ENCODE peak calls at places on chromosomes 5 and 9, in five cellular contexts. One of them, this sample, is unnamed.

GRCh38 chr9:97981828-97982164 is 1.3 kb upstream of the ANP32B start:
- DNase-seq in fibroblast of pulmonary artery: no peak
- DNase-seq in IMR-90: no peak
- DNase-seq in uterus: no peak
- DNase-seq in fibroblast of the aortic adventitia: no peak
- DNase-seq in this sample: peak

GRCh38 chr9:107137495-107138202 is 145.4 kb upstream of the RAD23B start:
- DNase-seq in fibroblast of pulmonary artery: peak
- DNase-seq in IMR-90: peak
- DNase-seq in uterus: no peak
- DNase-seq in fibroblast of the aortic adventitia: peak
- DNase-seq in this sample: peak

GRCh38 chr9:89902450-89902849 is 297.6 kb downstream of the GADD45G start:
- DNase-seq in fibroblast of the aortic adventitia: peak
- DNase-seq in uterus: peak
- DNase-seq in fibroblast of pulmonary artery: no peak
- DNase-seq in IMR-90: peak
- DNase-seq in this sample: no peak

GRCh38 chr5:142869883-142870282 is 99.7 kb downstream of the ARHGAP26 start:
- DNase-seq in uterus: no peak
- DNase-seq in fibroblast of the aortic adventitia: no peak
- DNase-seq in IMR-90: peak
- DNase-seq in fibroblast of pulmonary artery: no peak
- DNase-seq in this sample: peak

GRCh38 chr9:38417003-38417965 is 7.0 kb downstream of the IGFBPL1 start:
- DNase-seq in uterus: no peak
- DNase-seq in IMR-90: no peak
- DNase-seq in fibroblast of the aortic adventitia: no peak
- DNase-seq in fibroblast of pulmonary artery: no peak
- DNase-seq in this sample: peak

GRCh38 chr5:60805470-60805869 is 38.6 kb downstream of the ELOVL7 start:
- DNase-seq in uterus: no peak
- DNase-seq in fibroblast of the aortic adventitia: peak
- DNase-seq in IMR-90: no peak
- DNase-seq in fibroblast of pulmonary artery: no peak
- DNase-seq in this sample: no peak

GRCh38 chr5:16918156-16918555 is 17.9 kb downstream of the MYO10 start:
- DNase-seq in fibroblast of pulmonary artery: no peak
- DNase-seq in uterus: no peak
- DNase-seq in IMR-90: no peak
- DNase-seq in fibroblast of the aortic adventitia: no peak
- DNase-seq in this sample: no peak

GRCh38 chr9:35516481-35516880 is 26.6 kb downstream of the RUSC2 start:
- DNase-seq in IMR-90: peak
- DNase-seq in uterus: no peak
- DNase-seq in fibroblast of the aortic adventitia: peak
- DNase-seq in fibroblast of pulmonary artery: peak
- DNase-seq in this sample: peak

GRCh38 chr5:53397845-53398244 is 82.6 kb upstream of the FST start:
- DNase-seq in uterus: no peak
- DNase-seq in fibroblast of the aortic adventitia: peak
- DNase-seq in IMR-90: peak
- DNase-seq in fibroblast of pulmonary artery: peak
- DNase-seq in this sample: peak

GRCh38 chr9:130770679-130771442 is 64.2 kb upstream of the ABL1 start:
- DNase-seq in fibroblast of the aortic adventitia: peak
- DNase-seq in fibroblast of pulmonary artery: peak
- DNase-seq in uterus: no peak
- DNase-seq in IMR-90: peak
- DNase-seq in this sample: peak

GRCh38 chr9:68970150-68970549 is 43.8 kb downstream of the PRKACG start:
- DNase-seq in uterus: no peak
- DNase-seq in fibroblast of the aortic adventitia: no peak
- DNase-seq in fibroblast of pulmonary artery: no peak
- DNase-seq in IMR-90: no peak
- DNase-seq in this sample: no peak

GRCh38 chr9:125608488-125609224 is 98.4 kb downstream of the MAPKAP1 start:
- DNase-seq in IMR-90: peak
- DNase-seq in uterus: no peak
- DNase-seq in fibroblast of pulmonary artery: peak
- DNase-seq in fibroblast of the aortic adventitia: no peak
- DNase-seq in this sample: peak

GRCh38 chr9:74570879-74571512 is 73.9 kb downstream of the RORB start:
- DNase-seq in fibroblast of the aortic adventitia: peak
- DNase-seq in fibroblast of pulmonary artery: peak
- DNase-seq in IMR-90: peak
- DNase-seq in uterus: no peak
- DNase-seq in this sample: peak

GRCh38 chr9:37542895-37543294 is 33.3 kb downstream of the FBXO10 start:
- DNase-seq in IMR-90: no peak
- DNase-seq in fibroblast of the aortic adventitia: no peak
- DNase-seq in uterus: no peak
- DNase-seq in fibroblast of pulmonary artery: no peak
- DNase-seq in this sample: peak

GRCh38 chr9:133390713-133391112 is 14.5 kb downstream of the STKLD1 start:
- DNase-seq in fibroblast of the aortic adventitia: no peak
- DNase-seq in IMR-90: no peak
- DNase-seq in uterus: no peak
- DNase-seq in fibroblast of pulmonary artery: no peak
- DNase-seq in this sample: no peak

GRCh38 chr5:82922086-82922734 is 155.0 kb downstream of the TMEM167A start:
- DNase-seq in fibroblast of pulmonary artery: no peak
- DNase-seq in uterus: no peak
- DNase-seq in IMR-90: no peak
- DNase-seq in fibroblast of the aortic adventitia: no peak
- DNase-seq in this sample: no peak

GRCh38 chr5:54217826-54218503 is 92.4 kb downstream of the ARL15 start:
- DNase-seq in uterus: peak
- DNase-seq in IMR-90: peak
- DNase-seq in fibroblast of the aortic adventitia: peak
- DNase-seq in fibroblast of pulmonary artery: peak
- DNase-seq in this sample: peak

GRCh38 chr9:81690251-81690851 is 1.0 kb upstream of the TLE1 start:
- DNase-seq in uterus: peak
- DNase-seq in fibroblast of pulmonary artery: peak
- DNase-seq in fibroblast of the aortic adventitia: no peak
- DNase-seq in IMR-90: peak
- DNase-seq in this sample: no peak

GRCh38 chr9:17131494-17131893 is 3.3 kb upstream of the CNTLN start:
- DNase-seq in fibroblast of pulmonary artery: no peak
- DNase-seq in IMR-90: no peak
- DNase-seq in fibroblast of the aortic adventitia: no peak
- DNase-seq in uterus: no peak
- DNase-seq in this sample: no peak

GRCh38 chr9:132994410-132995120 is 16.1 kb downstream of the GFI1B start:
- DNase-seq in fibroblast of the aortic adventitia: peak
- DNase-seq in fibroblast of pulmonary artery: peak
- DNase-seq in IMR-90: peak
- DNase-seq in uterus: no peak
- DNase-seq in this sample: peak

GRCh38 chr9:108672475-108673065 is 183.2 kb downstream of the ACTL7B start:
- DNase-seq in fibroblast of pulmonary artery: no peak
- DNase-seq in IMR-90: no peak
- DNase-seq in uterus: no peak
- DNase-seq in fibroblast of the aortic adventitia: no peak
- DNase-seq in this sample: no peak

GRCh38 chr5:114450516-114450909 is 88.6 kb downstream of the KCNN2 start:
- DNase-seq in uterus: no peak
- DNase-seq in IMR-90: peak
- DNase-seq in fibroblast of pulmonary artery: peak
- DNase-seq in fibroblast of the aortic adventitia: peak
- DNase-seq in this sample: peak

GRCh38 chr9:127519301-127520166 is 68.2 kb downstream of the LRSAM1 start:
- DNase-seq in uterus: peak
- DNase-seq in fibroblast of the aortic adventitia: peak
- DNase-seq in IMR-90: peak
- DNase-seq in fibroblast of pulmonary artery: peak
- DNase-seq in this sample: peak

GRCh38 chr9:2109066-2109650 is 94.0 kb downstream of the SMARCA2 start:
- DNase-seq in fibroblast of the aortic adventitia: peak
- DNase-seq in uterus: no peak
- DNase-seq in IMR-90: peak
- DNase-seq in fibroblast of pulmonary artery: no peak
- DNase-seq in this sample: peak

DNA sequence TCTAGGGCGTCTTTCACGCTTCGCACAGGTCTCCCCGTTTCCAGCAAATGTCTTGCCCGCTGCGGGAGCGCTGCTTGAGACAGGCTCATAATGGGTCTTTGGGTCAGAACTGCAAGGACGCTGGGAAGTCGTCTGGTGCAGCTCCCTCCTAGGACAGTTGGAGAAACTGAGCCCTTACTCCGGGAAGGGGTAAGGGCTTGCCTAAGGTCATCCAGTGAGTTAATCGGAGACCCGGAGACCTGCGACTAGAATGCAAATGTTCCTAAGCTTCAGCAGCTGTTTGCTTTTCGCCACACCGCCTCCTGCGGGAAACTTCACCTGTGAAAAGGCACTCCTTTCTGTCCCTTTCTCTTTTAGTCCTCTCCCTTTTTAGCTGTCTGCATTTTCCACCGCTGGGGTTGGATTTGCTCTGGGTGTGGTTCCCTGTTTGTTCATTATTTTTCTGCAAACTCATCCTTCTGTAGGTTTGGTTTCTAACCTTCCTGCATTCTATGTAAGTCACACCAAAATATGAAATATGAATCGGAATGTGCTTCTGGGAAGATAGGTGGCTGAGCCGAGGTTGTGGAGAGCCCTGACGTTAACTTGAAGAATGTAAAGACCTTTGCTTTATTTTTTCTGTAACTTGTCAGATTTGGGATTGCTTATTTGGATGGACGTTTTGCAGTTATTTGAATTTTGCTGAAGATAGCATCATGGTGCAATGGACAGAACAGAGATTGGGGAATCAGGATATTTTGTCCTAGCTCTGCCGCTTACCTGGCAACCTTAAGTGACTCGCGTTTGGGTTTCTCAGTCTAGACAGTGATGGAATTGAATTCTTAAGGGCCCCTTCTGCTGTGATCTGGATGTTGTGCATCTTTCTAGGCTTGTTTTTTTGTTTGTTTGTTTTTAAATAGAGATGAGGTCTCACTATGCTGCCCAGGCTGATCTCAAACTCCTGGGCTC is 909 bp downstream of the SLC36A1 start:
- DNase-seq in fibroblast of the aortic adventitia: peak
- DNase-seq in IMR-90: no peak
- DNase-seq in uterus: peak
- DNase-seq in fibroblast of pulmonary artery: no peak
- DNase-seq in this sample: peak
- TF ChIP-seq CTCF in fibroblast of the aortic adventitia: no peak
- TF ChIP-seq CTCF in IMR-90: no peak
- TF ChIP-seq CTCF in uterus: no peak
- TF ChIP-seq CTCF in fibroblast of pulmonary artery: peak
- TF ChIP-seq CTCF in this sample: peak

GRCh38 chr5:34924462-34924765 is 4.9 kb upstream of the DNAJC21 start:
- DNase-seq in IMR-90: no peak
- DNase-seq in fibroblast of pulmonary artery: no peak
- DNase-seq in fibroblast of the aortic adventitia: no peak
- DNase-seq in uterus: no peak
- DNase-seq in this sample: no peak
- H3K4me3 ChIP-seq in IMR-90: no peak
- H3K4me3 ChIP-seq in fibroblast of pulmonary artery: no peak
- H3K4me3 ChIP-seq in fibroblast of the aortic adventitia: no peak
- H3K4me3 ChIP-seq in uterus: no peak
- H3K4me3 ChIP-seq in this sample: no peak

GRCh38 chr5:147869112-147869511 is 9.4 kb upstream of the SCGB3A2 start:
- DNase-seq in fibroblast of the aortic adventitia: no peak
- DNase-seq in fibroblast of pulmonary artery: no peak
- DNase-seq in uterus: no peak
- DNase-seq in IMR-90: no peak
- DNase-seq in this sample: no peak
- TF ChIP-seq CTCF in fibroblast of the aortic adventitia: no peak
- TF ChIP-seq CTCF in fibroblast of pulmonary artery: no peak
- TF ChIP-seq CTCF in uterus: no peak
- TF ChIP-seq CTCF in IMR-90: no peak
- TF ChIP-seq CTCF in this sample: no peak

GRCh38 chr5:37208883-37209808 is 40.0 kb downstream of the CPLANE1 start:
- DNase-seq in uterus: peak
- DNase-seq in fibroblast of the aortic adventitia: peak
- DNase-seq in fibroblast of pulmonary artery: peak
- DNase-seq in IMR-90: peak
- DNase-seq in this sample: peak
- H3K4me3 ChIP-seq in uterus: peak
- H3K4me3 ChIP-seq in fibroblast of the aortic adventitia: peak
- H3K4me3 ChIP-seq in fibroblast of pulmonary artery: peak
- H3K4me3 ChIP-seq in IMR-90: peak
- H3K4me3 ChIP-seq in this sample: peak